ENCODE peak calls at places on chromosomes 1 and 21, in four cellular contexts. X, A, V and M are unnamed samples.

GRCh38 chr1:77757616-77758015 is 2.0 kb downstream of the USP33 start:
- DNase-seq in A (no peak), V (peak), X (no peak), M (no peak)

GRCh38 chr1:1020415-1021009 is 592 bp downstream of the AGRN start:
- DNase-seq in V (peak), X (no peak), A (no peak), M (no peak)

GRCh38 chr21:16186742-16187141 is 457.0 kb downstream of the USP25 start:
- DNase-seq in A (no peak), V (peak), X (no peak), M (no peak)

GRCh38 chr1:181148636-181149035 is 60.1 kb downstream of the IER5 start:
- DNase-seq in X (no peak), A (no peak), V (no peak), M (no peak)

GRCh38 chr1:175075572-175076568 is 8.2 kb downstream of the TNN start:
- DNase-seq in X (no peak), V (peak), A (no peak), M (no peak)

GRCh38 chr1:246632584-246633168 is 66.4 kb downstream of the CNST start:
- DNase-seq in V (peak), A (peak), X (no peak), M (no peak)

GRCh38 chr21:43308511-43309283 is 118.2 kb downstream of the SIK1 start:
- DNase-seq in X (no peak), V (no peak), A (no peak), M (no peak)

GRCh38 chr1:183716286-183716685 is 63.2 kb upstream of the APOBEC4 start:
- DNase-seq in A (no peak), V (no peak), X (no peak), M (no peak)

GRCh38 chr1:54229281-54229891 is 29.4 kb downstream of the MRPL37 start:
- DNase-seq in V (peak), A (no peak), X (no peak), M (no peak)

GRCh38 chr1:17630048-17630830 is 90.7 kb downstream of the ARHGEF10L start:
- DNase-seq in X (no peak), V (no peak), A (no peak), M (peak)

GRCh38 chr1:12095822-12096263 is 32.7 kb downstream of the TNFRSF8 start:
- DNase-seq in V (peak), A (no peak), X (no peak), M (no peak)

GRCh38 chr1:42962641-42963377 is 4.1 kb upstream of the SLC2A1 start:
- DNase-seq in V (peak), A (no peak), X (no peak), M (peak)

GRCh38 chr1:98203461-98203860 is 282.6 kb upstream of the DPYD start:
- DNase-seq in A (no peak), X (no peak), V (peak), M (no peak)

GRCh38 chr1:206909167-206909882 is 12.1 kb downstream of the IL24 start:
- DNase-seq in A (peak), X (peak), V (peak), M (peak)

GRCh38 chr1:47332779-47333577 is 612 bp upstream of the CMPK1 start:
- DNase-seq in V (no peak), A (no peak), X (no peak), M (no peak)

GRCh38 chr1:7002728-7003127 is 217.5 kb downstream of the CAMTA1 start:
- DNase-seq in A (no peak), V (no peak), X (no peak), M (no peak)

GRCh38 chr1:22313321-22313720 is 138.3 kb upstream of the ZBTB40 start:
- DNase-seq in A (no peak), V (no peak), X (no peak), M (no peak)

GRCh38 chr1:2408859-2409276 is 3.5 kb downstream of the PEX10 start:
- DNase-seq in X (no peak), V (no peak), A (no peak), M (no peak)

GRCh38 chr1:15680131-15680530 is 4.0 kb upstream of the PLEKHM2 start:
- DNase-seq in X (no peak), A (peak), V (peak), M (no peak)

GRCh38 chr1:6794164-6794563 is 8.9 kb downstream of the CAMTA1 start:
- DNase-seq in A (no peak), X (no peak), V (peak), M (no peak)

GRCh38 chr1:100277866-100278265 is 11.8 kb downstream of the RTCA start:
- DNase-seq in A (no peak), V (no peak), X (no peak), M (no peak)

GRCh38 chr1:9459784-9460407 is 79.4 kb upstream of the SLC25A33 start:
- DNase-seq in V (no peak), A (no peak), X (no peak), M (no peak)

GRCh38 chr1:43237131-43237530 is 32.7 kb upstream of the TMEM125 start:
- DNase-seq in X (no peak), A (no peak), V (peak), M (no peak)

GRCh38 chr1:27872059-27872801 is at the start of gene THEMIS2:
- DNase-seq in V (peak), A (peak), X (peak), M (no peak)

GRCh38 chr1:94514095-94514727 is 27.3 kb downstream of the F3 start:
- DNase-seq in A (no peak), V (no peak), X (no peak), M (no peak)